ENCODE peak calls at places on chromosomes 16 and 17, in seven cellular contexts. M, U, V, D, N, T and Y are unnamed samples.
A peak's percentile ranks its signal among the peaks of the same experiment; 100 is the strongest.

GRCh38 chr16:588639-588888 is 1.3 kb upstream of the RAB40C start:
- DNase-seq in U (peak; percentile 72), V (no peak), N (peak; percentile 58), D (no peak), M (peak; percentile 46), T (peak; percentile 67), Y (no peak)

GRCh38 chr17:40303009-40303657 is 5.8 kb upstream of the RARA start:
- DNase-seq in U (peak; percentile 79), V (no peak), T (no peak), M (no peak), N (peak; percentile 28), D (no peak), Y (peak; percentile 64)

GRCh38 chr17:17300624-17301568 is 2.3 kb upstream of the NT5M start:
- DNase-seq in U (peak; percentile 61), T (peak; percentile 33), V (peak; percentile 29), D (no peak), M (peak; percentile 21), N (peak; percentile 8), Y (peak; percentile 11)

GRCh38 chr17:27888945-27889344 is 4.2 kb downstream of the LYRM9 start:
- DNase-seq in D (no peak), U (no peak), T (no peak), M (no peak), V (no peak), N (no peak), Y (no peak)

GRCh38 chr16:1319041-1319440 is 9.6 kb downstream of the UBE2I start:
- DNase-seq in V (no peak), N (no peak), U (no peak), M (no peak), D (no peak), T (no peak), Y (no peak)

GRCh38 chr16:67025151-67025550 is 3.8 kb upstream of the CBFB start:
- DNase-seq in D (no peak), M (no peak), V (no peak), N (no peak), T (no peak), U (no peak), Y (no peak)

GRCh38 chr17:47721725-47722124 is 11.3 kb upstream of the TBX21 start:
- DNase-seq in V (no peak), D (no peak), T (no peak), U (no peak), N (no peak), M (no peak), Y (no peak)

GRCh38 chr16:54422159-54422558 is 135.6 kb upstream of the IRX3 start:
- DNase-seq in M (no peak), N (no peak), D (no peak), V (no peak), T (no peak), U (no peak), Y (no peak)

GRCh38 chr17:17935321-17936271 is 36.6 kb downstream of the TOM1L2 start:
- DNase-seq in D (no peak), N (peak; percentile 77), V (peak; percentile 42), T (no peak), U (peak; percentile 92), M (no peak), Y (no peak)

GRCh38 chr16:49737541-49737940 is 118.4 kb downstream of the ZNF423 start:
- DNase-seq in N (no peak), V (no peak), U (no peak), T (no peak), M (no peak), D (no peak), Y (no peak)

GRCh38 chr16:77657016-77657415 is 65.3 kb upstream of the NUDT7 start:
- DNase-seq in D (no peak), U (peak; percentile 48), M (no peak), N (peak; percentile 6), V (no peak), T (no peak), Y (no peak)

GRCh38 chr16:54077412-54077821 is 209.2 kb downstream of the IRX3 start:
- DNase-seq in V (no peak), M (no peak), T (no peak), N (peak; percentile 64), D (no peak), U (peak; percentile 84), Y (no peak)

GRCh38 chr17:62671553-62671952 is 44.1 kb downstream of the MRC2 start:
- DNase-seq in M (no peak), V (no peak), T (no peak), U (no peak), N (no peak), D (no peak), Y (no peak)

GRCh38 chr16:22373662-22374310 is 633 bp downstream of the CDR2 start:
- DNase-seq in T (peak; percentile 19), V (peak; percentile 29), D (no peak), N (no peak), U (no peak), M (no peak), Y (peak; percentile 20)

GRCh38 chr16:89495121-89495520 is 4.8 kb upstream of the ANKRD11 start:
- DNase-seq in N (peak; percentile 36), T (no peak), D (no peak), M (no peak), V (no peak), U (peak; percentile 85), Y (no peak)

GRCh38 chr17:56833023-56833811 is 503 bp downstream of the C17orf67 start:
- DNase-seq in V (peak; percentile 39), M (peak; percentile 74), T (peak; percentile 47), D (peak; percentile 47), N (peak; percentile 53), U (peak; percentile 49), Y (peak; percentile 63)

GRCh38 chr16:85296859-85297698 is 184.8 kb upstream of the CIBAR2 start:
- DNase-seq in M (no peak), D (peak; percentile 27), V (no peak), N (peak; percentile 40), T (peak; percentile 20), U (peak; percentile 24), Y (peak; percentile 34)

GRCh38 chr17:4206945-4207344 is 56.8 kb downstream of the ANKFY1 start:
- DNase-seq in N (peak; percentile 8), M (no peak), D (no peak), T (no peak), U (peak; percentile 41), V (no peak), Y (no peak)

GRCh38 chr17:63082273-63082861 is 116.3 kb downstream of the TANC2 start:
- DNase-seq in D (no peak), T (no peak), V (no peak), M (no peak), U (peak; percentile 61), N (no peak), Y (no peak)

GRCh38 chr17:45043268-45043681 is 8.2 kb downstream of the DCAKD start:
- DNase-seq in T (no peak), M (no peak), N (no peak), V (no peak), D (no peak), U (no peak), Y (no peak)

GRCh38 chr16:82943371-82943770 is 316.6 kb downstream of the CDH13 start:
- DNase-seq in M (no peak), N (no peak), U (peak; percentile 1), V (no peak), D (no peak), T (no peak), Y (no peak)

GRCh38 chr17:33751702-33752065 is 458.6 kb upstream of the ASIC2 start:
- DNase-seq in T (no peak), M (no peak), V (no peak), D (no peak), N (no peak), U (no peak), Y (no peak)

GRCh38 chr17:83062011-83062817 is 17.2 kb upstream of the METRNL start:
- DNase-seq in U (no peak), M (no peak), V (no peak), T (no peak), N (no peak), D (no peak), Y (no peak)

GRCh38 chr16:77009453-77009852 is 181.5 kb upstream of the MON1B start:
- DNase-seq in T (no peak), D (no peak), V (no peak), M (no peak), N (no peak), U (no peak), Y (no peak)

GRCh38 chr16:27642753-27643152 is 92.8 kb downstream of the KATNIP start:
- DNase-seq in M (no peak), V (no peak), N (peak; percentile 11), D (no peak), U (peak; percentile 43), T (no peak), Y (no peak)

GRCh38 chr16:55630774-55631173 is 25.0 kb upstream of the SLC6A2 start:
- DNase-seq in N (no peak), V (no peak), T (no peak), M (no peak), U (no peak), D (no peak), Y (no peak)

GRCh38 chr17:70137451-70138230 is 31.7 kb upstream of the KCNJ2 start:
- DNase-seq in M (no peak), T (no peak), N (peak; percentile 74), V (no peak), D (no peak), U (peak; percentile 97), Y (no peak)

GRCh38 chr17:77853208-77853977 is 105.1 kb upstream of the TNRC6C start:
- DNase-seq in T (no peak), N (no peak), D (no peak), U (no peak), M (no peak), V (no peak), Y (no peak)

GRCh38 chr17:40536731-40537171 is 28.5 kb downstream of the CCR7 start:
- DNase-seq in T (no peak), N (no peak), V (no peak), U (peak; percentile 79), D (no peak), M (no peak), Y (no peak)

GRCh38 chr17:19897108-19897854 is 29.5 kb upstream of the ULK2 start:
- DNase-seq in M (no peak), T (no peak), U (peak; percentile 64), D (no peak), N (no peak), V (no peak), Y (no peak)

GRCh38 chr17:18262111-18262510 is 1.6 kb downstream of the MIEF2 start:
- DNase-seq in V (no peak), U (no peak), D (no peak), M (no peak), T (no peak), N (no peak), Y (no peak)

GRCh38 chr17:56623383-56623782 is 29.9 kb downstream of the NOG start:
- DNase-seq in V (no peak), M (no peak), T (no peak), N (no peak), U (no peak), D (no peak), Y (no peak)

GRCh38 chr16:85514601-85515318 is 98.4 kb upstream of the GSE1 start:
- DNase-seq in T (no peak), U (peak; percentile 93), V (peak; percentile 31), N (peak; percentile 78), M (no peak), D (no peak), Y (no peak)